ENCODE peak calls at places on chromosomes 13 and 19, in nine cellular contexts. L is Peyer's patch; H is naive thymus-derived CD4-positive, alpha-beta T cell; S is EL; C is tibial artery; U is HT1080; X is frontal cortex; P is NCI-H1048; N is activated effector memory CD4-positive, alpha-beta T cell treated with Interleukin-2 at 50 U/mL for 16 hours. Q is an unnamed sample.

GRCh38 chr13:39783051-39783450 is 127.6 kb downstream of the COG6 start:
- DNase-seq in L (no peak), H (no peak), S (no peak), C (no peak), U (no peak), X (no peak), P (no peak), N (no peak), Q (no peak)

GRCh38 chr13:94858856-94859811 is 146.8 kb upstream of the SOX21 start:
- DNase-seq in L (no peak), H (no peak), S (no peak), C (peak), U (no peak), X (peak), P (no peak), N (no peak), Q (no peak)

GRCh38 chr19:41850381-41850780 is 5.5 kb downstream of the DMRTC2 start:
- DNase-seq in L (no peak), H (no peak), S (no peak), C (no peak), U (no peak), X (no peak), P (no peak), N (no peak), Q (no peak)

GRCh38 chr13:44108345-44108858 is 228.7 kb downstream of the LACC1 start:
- DNase-seq in L (peak), H (no peak), S (no peak), C (peak), U (no peak), X (no peak), P (no peak), N (no peak), Q (no peak)

GRCh38 chr13:84867246-84867645 is 932.0 kb downstream of the SLITRK6 start:
- DNase-seq in L (no peak), H (no peak), S (no peak), C (no peak), U (no peak), X (no peak), P (no peak), N (no peak), Q (no peak)

GRCh38 chr19:6952956-6953355 is 65.6 kb downstream of the ADGRE1 start:
- DNase-seq in L (no peak), H (no peak), S (no peak), C (no peak), U (no peak), X (no peak), P (no peak), N (no peak), Q (no peak)

GRCh38 chr13:107581009-107581408 is 634.3 kb downstream of the LIG4 start:
- DNase-seq in L (no peak), H (no peak), S (no peak), C (no peak), U (no peak), X (no peak), P (no peak), N (no peak), Q (no peak)

GRCh38 chr13:98826156-98826555 is 73.7 kb upstream of the SLC15A1 start:
- DNase-seq in L (no peak), H (no peak), S (no peak), C (no peak), U (no peak), X (peak), P (no peak), N (no peak), Q (no peak)

GRCh38 chr13:60220072-60220471 is 56.3 kb upstream of the DIAPH3 start:
- DNase-seq in L (no peak), H (no peak), S (no peak), C (no peak), U (no peak), X (no peak), P (no peak), N (no peak), Q (no peak)

GRCh38 chr13:69857188-69857821 is 250.3 kb upstream of the ATXN8OS start:
- DNase-seq in L (no peak), H (no peak), S (peak), C (no peak), U (peak), X (no peak), P (peak), N (no peak), Q (no peak)